ENCODE peak calls at places on chromosomes 13 and 19, in five cellular contexts. A is CD8-positive, alpha-beta memory T cell; N is cardiac fibroblast; R is breast epithelium; K is NB4. V is an unnamed sample.
A peak's percentile ranks its signal among the peaks of the same experiment; 100 is the strongest.

GRCh38 chr19:19257137-19257536 is 16.0 kb downstream of the TM6SF2 start:
- DNase-seq in N (no peak), A (no peak), R (no peak), K (no peak), V (no peak)

GRCh38 chr19:16200038-16200775 is 2.5 kb downstream of the AP1M1 start:
- DNase-seq in R (no peak), A (no peak), N (peak; percentile 56), K (peak; percentile 61), V (peak; percentile 38)

GRCh38 chr19:48835734-48836088 is 580 bp downstream of the HSD17B14 start:
- DNase-seq in K (peak; percentile 86), A (peak; percentile 86), R (peak; percentile 95), N (peak; percentile 87), V (peak; percentile 72)

GRCh38 chr19:51156710-51157109 is 14.6 kb downstream of the SIGLEC7 start:
- DNase-seq in R (no peak), K (no peak), A (no peak), N (no peak), V (no peak)

GRCh38 chr13:40102854-40103253 is 447.4 kb downstream of the COG6 start:
- DNase-seq in R (no peak), N (peak; percentile 91), K (peak; percentile 37), A (no peak), V (peak; percentile 24)

GRCh38 chr19:18009412-18010066 is 1.6 kb downstream of the ARRDC2 start:
- DNase-seq in K (peak; percentile 44), R (no peak), N (peak; percentile 31), A (no peak), V (no peak)

GRCh38 chr13:96804186-96804585 is 190.1 kb downstream of the OXGR1 start:
- DNase-seq in R (no peak), A (no peak), K (no peak), N (no peak), V (no peak)

GRCh38 chr13:74324338-74324737 is 190.1 kb upstream of the KLF12 start:
- DNase-seq in R (no peak), A (no peak), K (no peak), N (no peak), V (no peak)

GRCh38 chr19:7953576-7953975 is 10.1 kb upstream of the TIMM44 start:
- DNase-seq in K (peak; percentile 25), A (no peak), R (no peak), N (no peak), V (no peak)

GRCh38 chr19:52789440-52789839 is 2.8 kb upstream of the ZNF600 start:
- DNase-seq in K (no peak), R (no peak), N (no peak), A (no peak), V (no peak)

GRCh38 chr13:113364371-113364932 is 522 bp upstream of the GRTP1 start:
- DNase-seq in A (no peak), N (no peak), K (no peak), R (no peak), V (peak; percentile 40)

GRCh38 chr19:54164369-54165068 is 5.0 kb upstream of the LENG1 start:
- DNase-seq in A (peak; percentile 64), K (no peak), N (peak; percentile 64), R (no peak), V (no peak)

GRCh38 chr19:37077615-37077928 is 661 bp upstream of the ZNF420 start:
- DNase-seq in N (no peak), A (no peak), K (no peak), R (no peak), V (no peak)

GRCh38 chr19:21101511-21102242 is 19.7 kb downstream of the ZNF714 start:
- DNase-seq in A (no peak), N (peak; percentile 20), R (no peak), K (no peak), V (no peak)

GRCh38 chr19:588758-589692 is 656 bp upstream of the HCN2 start:
- DNase-seq in N (no peak), R (no peak), K (no peak), A (no peak), V (no peak)

GRCh38 chr13:111183959-111184684 is 69.0 kb downstream of the ARHGEF7 start:
- DNase-seq in R (no peak), N (no peak), K (no peak), A (no peak), V (no peak)
- H3K4me3 ChIP-seq in R (no peak overlapping the region), N (no peak overlapping the region), K (peak overlapping the region; percentile 1), A (peak overlapping the region; percentile 18), V (no peak overlapping the region)

GRCh38 chr13:26929971-26930730 is 169.6 kb upstream of the GPR12 start:
- DNase-seq in K (peak; percentile 80), A (peak; percentile 58), R (no peak), N (peak; percentile 73), V (peak; percentile 83)
- H3K4me3 ChIP-seq in K (no peak overlapping the region), A (no peak overlapping the region), R (no peak overlapping the region), N (no peak overlapping the region), V (no peak overlapping the region)

GRCh38 chr19:45677351-45678230 is 9.6 kb downstream of the GIPR start:
- DNase-seq in R (peak; percentile 89), K (peak; percentile 35), N (peak; percentile 61), A (peak; percentile 78), V (peak; percentile 72)
- H3K4me3 ChIP-seq in R (no peak overlapping the region), K (no peak overlapping the region), N (peak overlapping the region; percentile 39), A (peak overlapping the region; percentile 59), V (peak overlapping the region; percentile 10)

GRCh38 chr19:29727906-29728305 is 12.8 kb upstream of the C19orf12 start:
- DNase-seq in N (no peak), A (no peak), K (no peak), R (no peak), V (no peak)

GRCh38 chr19:29724102-29724641 is 9.1 kb upstream of the C19orf12 start:
- DNase-seq in R (no peak), K (peak; percentile 90), A (no peak), N (peak; percentile 15), V (peak; percentile 13)

GRCh38 chr19:29724741-29725140 is 9.7 kb upstream of the C19orf12 start:
- DNase-seq in R (no peak), A (no peak), N (no peak), K (peak; percentile 36), V (no peak)
- H3K4me3 ChIP-seq in R (no peak overlapping the region), A (no peak overlapping the region), N (peak overlapping the region; percentile 23), K (no peak overlapping the region), V (no peak overlapping the region)

V was measured in foreskin fibroblast.